ENCODE peak calls at places on chromosomes 12 and 14, in four cellular contexts. N is H1, U is HepG2, W is K562. V is an unnamed sample.

GRCh38 chr12:41521872-41522379 is 333.8 kb downstream of the PDZRN4 start:
- DNase-seq in W (no peak), U (no peak), N (no peak), V (peak)

GRCh38 chr14:104970231-104971068 is 7.7 kb downstream of the AHNAK2 start:
- DNase-seq in W (peak), N (no peak), U (no peak), V (no peak)

GRCh38 chr12:60269611-60270269 is 673.9 kb downstream of the SLC16A7 start:
- DNase-seq in N (no peak), W (no peak), U (no peak), V (no peak)

GRCh38 chr14:71183856-71184255 is 276.6 kb downstream of the PCNX1 start:
- DNase-seq in N (no peak), W (no peak), U (no peak), V (no peak)

GRCh38 chr14:61456720-61457119 is 135.3 kb downstream of the PRKCH start:
- DNase-seq in U (peak), W (peak), N (no peak), V (no peak)

GRCh38 chr14:33317675-33318074 is 379.0 kb downstream of the NPAS3 start:
- DNase-seq in W (no peak), U (no peak), N (no peak), V (no peak)

GRCh38 chr12:123761841-123762714 is at the start of gene DNAH10:
- DNase-seq in U (peak), N (peak), W (no peak), V (peak)

GRCh38 chr12:51884676-51885229 is 3.1 kb upstream of the ANKRD33 start:
- DNase-seq in U (peak), W (peak), N (no peak), V (no peak)

GRCh38 chr14:59688224-59689170 is 111.9 kb upstream of the CCDC175 start:
- DNase-seq in U (peak), W (peak), N (peak), V (no peak)

GRCh38 chr14:20873370-20874177 is 17.6 kb upstream of the RNASE3 start:
- DNase-seq in N (peak), U (peak), W (peak), V (no peak)

GRCh38 chr12:116891019-116891418 is 9.8 kb upstream of the HRK start:
- DNase-seq in W (no peak), U (no peak), N (no peak), V (no peak)

GRCh38 chr14:89617471-89618291 is 200.6 kb upstream of the FOXN3 start:
- DNase-seq in W (no peak), N (no peak), U (peak), V (no peak)

GRCh38 chr12:33432992-33433391 is 6.6 kb downstream of the SYT10 start:
- DNase-seq in W (no peak), U (no peak), N (no peak), V (no peak)

GRCh38 chr14:34336501-34336900 is 125.5 kb downstream of the SPTSSA start:
- DNase-seq in N (no peak), W (no peak), U (peak), V (no peak)

GRCh38 chr14:71248204-71248603 is 340.9 kb downstream of the PCNX1 start:
- DNase-seq in W (no peak), U (no peak), N (no peak), V (no peak)

GRCh38 chr12:89698607-89699006 is 10.0 kb downstream of the ATP2B1 start:
- DNase-seq in N (no peak), U (no peak), W (no peak), V (no peak)

GRCh38 chr14:23392613-23393012 is 15.5 kb downstream of the MYH6 start:
- DNase-seq in W (peak), N (no peak), U (no peak), V (no peak)

GRCh38 chr14:35858521-35859209 is 32.5 kb downstream of the BRMS1L start:
- DNase-seq in N (no peak), U (no peak), W (no peak), V (no peak)

GRCh38 chr14:22837059-22837749 is 819 bp downstream of the MMP14 start:
- DNase-seq in N (no peak), U (peak), W (no peak), V (no peak)

GRCh38 chr14:104473649-104474574 is 105.7 kb upstream of the C14orf180 start:
- DNase-seq in N (no peak), U (no peak), W (no peak), V (no peak)

GRCh38 chr12:108446766-108447165 is 68.3 kb upstream of the FICD start:
- DNase-seq in U (no peak), N (no peak), W (no peak), V (no peak)

GRCh38 chr14:94321421-94322271 is 1.5 kb downstream of the SERPINA6 start:
- DNase-seq in U (no peak), N (no peak), W (no peak), V (no peak)

GRCh38 chr14:22974530-22975313 is 7.6 kb downstream of the AJUBA start:
- DNase-seq in U (no peak), N (no peak), W (no peak), V (no peak)

GRCh38 chr12:19138551-19139344 is 9.2 kb downstream of the PLEKHA5 start:
- DNase-seq in U (no peak), W (no peak), N (no peak), V (no peak)

GRCh38 chr12:69623970-69624369 is 13.3 kb upstream of the LRRC10 start:
- DNase-seq in N (no peak), U (no peak), W (peak), V (no peak)

GRCh38 chr12:121663610-121663929 is 5.9 kb downstream of the MORN3 start:
- DNase-seq in N (no peak), U (no peak), W (no peak), V (no peak)

GRCh38 chr14:29892327-29892726 is 35.3 kb downstream of the PRKD1 start:
- DNase-seq in W (no peak), N (no peak), U (no peak), V (no peak)

GRCh38 chr14:93914278-93914677 is 12.9 kb upstream of the FAM181A start:
- DNase-seq in W (no peak), U (no peak), N (no peak), V (no peak)

GRCh38 chr12:29200586-29200985 is 51.5 kb downstream of the FAR2 start:
- DNase-seq in W (no peak), U (no peak), N (no peak), V (no peak)

GRCh38 chr12:98646165-98646764 is 1.2 kb downstream of the APAF1 start:
- DNase-seq in N (no peak), W (no peak), U (peak), V (no peak)

GRCh38 chr14:24307575-24308341 is at the start of gene CIDEB:
- DNase-seq in W (peak), U (peak), N (no peak), V (no peak)

GRCh38 chr14:56590535-56590951 is 10.9 kb downstream of the TMEM260 start:
- DNase-seq in N (no peak), W (no peak), U (no peak), V (no peak)
- TF ChIP-seq CHD2 in N (no peak), W (no peak), U (no peak), V (no peak)

GRCh38 chr12:94879542-94879941 is 124.0 kb downstream of the NDUFA12 start:
- DNase-seq in N (no peak), U (peak), W (peak), V (no peak)
- TF ChIP-seq JUND in N (no peak), U (no peak), W (no peak), V (no peak)

DNA sequence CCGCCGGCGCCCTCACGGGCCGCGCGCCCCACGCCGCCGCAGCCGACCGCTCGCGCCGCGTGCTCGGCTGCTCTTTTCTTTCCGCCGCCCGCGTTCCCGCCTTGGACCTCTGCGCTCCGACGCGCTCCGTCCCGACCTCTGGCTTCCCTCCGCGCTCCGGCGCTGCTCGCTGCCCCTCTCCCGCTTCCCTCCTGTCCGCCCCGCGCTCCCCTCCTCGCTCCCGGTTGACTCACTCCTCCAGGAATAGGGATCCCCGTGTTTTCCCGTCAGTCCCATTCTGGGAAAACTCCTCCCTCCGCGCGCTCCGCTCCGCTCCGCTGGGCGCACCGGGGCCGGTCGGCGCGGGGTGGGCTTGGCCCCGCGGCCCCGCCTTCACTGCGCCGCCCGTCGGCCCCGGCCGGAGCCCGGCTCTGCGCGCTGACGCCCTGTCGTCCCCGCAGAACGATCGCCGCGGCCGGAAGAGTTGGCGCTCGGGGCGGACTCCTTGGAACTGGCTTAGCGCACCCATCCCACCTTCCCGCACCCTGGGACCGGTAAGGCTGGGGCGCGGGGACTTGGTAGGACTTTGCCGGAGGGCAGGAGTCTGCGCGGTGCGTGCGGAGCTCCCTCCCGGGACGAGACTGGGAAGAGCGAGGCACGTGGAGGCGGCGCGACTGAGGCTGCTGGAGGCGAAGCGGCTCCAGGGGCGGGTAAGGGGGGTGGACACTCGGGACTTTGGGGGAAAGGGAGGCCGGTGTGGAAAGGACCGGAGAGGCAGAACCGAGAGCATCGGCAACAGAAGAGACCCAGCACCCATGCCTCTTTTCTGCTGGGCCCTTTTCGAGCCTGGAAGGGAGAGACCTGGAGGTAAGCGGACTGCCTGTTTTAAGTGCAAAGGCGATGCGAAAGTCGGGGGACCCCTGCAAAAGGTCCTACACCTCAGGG is 573 bp downstream of the TEAD4 start:
- DNase-seq in U (peak), W (peak), N (no peak), V (no peak)
- TF ChIP-seq EZH2 in U (no peak), W (no peak), N (peak), V (no peak)

DNA sequence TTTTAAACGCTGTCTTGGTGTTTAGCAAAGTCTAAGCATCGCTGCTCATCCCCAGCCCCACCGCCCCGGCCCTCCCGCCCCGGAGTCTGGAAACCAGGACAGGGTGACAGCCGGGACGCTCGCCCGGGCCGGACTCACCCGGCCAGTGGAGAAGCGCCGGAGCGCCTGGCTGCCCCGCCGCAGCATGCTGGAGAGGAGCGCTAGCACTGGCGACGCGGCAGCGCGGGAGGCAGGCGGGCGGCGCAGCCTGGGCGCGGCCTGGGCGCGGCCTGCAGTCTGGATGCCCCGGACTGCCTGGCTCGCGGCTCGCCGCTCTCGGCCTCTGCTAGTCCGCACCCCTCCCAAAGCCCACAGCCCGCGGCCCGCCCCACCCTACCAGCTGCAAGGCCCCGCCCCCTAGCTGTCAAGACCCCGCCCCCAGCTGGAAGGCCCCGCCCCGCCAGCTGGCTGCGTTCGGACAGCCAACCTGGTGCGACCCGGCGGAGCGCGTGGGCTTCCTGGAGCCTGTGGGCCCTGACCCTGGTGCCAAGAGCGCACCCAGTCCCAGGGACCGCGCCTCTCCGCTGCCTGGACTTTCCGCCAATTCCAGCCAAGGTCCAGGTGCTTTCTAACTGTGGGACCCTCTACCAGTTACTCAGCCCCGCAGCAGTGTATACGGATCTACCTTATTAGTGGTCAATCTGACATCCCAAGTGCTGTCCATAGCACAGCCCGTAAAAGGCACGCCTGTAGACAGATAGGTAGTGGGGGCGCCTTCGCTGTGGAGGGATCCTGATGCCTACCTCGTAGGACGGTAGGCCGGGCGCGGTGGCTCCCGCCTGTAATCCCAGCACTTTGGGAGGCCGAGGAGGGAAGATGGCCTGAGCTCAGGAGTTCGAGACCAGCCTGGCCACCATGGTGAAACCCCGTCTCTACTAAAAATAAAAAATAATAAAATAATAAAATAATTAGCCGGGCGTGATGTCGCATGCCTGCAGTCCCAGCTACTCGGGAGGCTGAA is at the start of gene ALDH1L2:
- DNase-seq in W (peak), U (peak), N (peak), V (no peak)
- TF ChIP-seq CHD2 in W (no peak), U (no peak), N (no peak), V (no peak)

GRCh38 chr12:59040651-59041050 is 120.3 kb upstream of the LRIG3 start:
- DNase-seq in U (no peak), W (no peak), N (no peak), V (no peak)
- TF ChIP-seq JUND in U (no peak), W (no peak), N (no peak), V (no peak)

DNA sequence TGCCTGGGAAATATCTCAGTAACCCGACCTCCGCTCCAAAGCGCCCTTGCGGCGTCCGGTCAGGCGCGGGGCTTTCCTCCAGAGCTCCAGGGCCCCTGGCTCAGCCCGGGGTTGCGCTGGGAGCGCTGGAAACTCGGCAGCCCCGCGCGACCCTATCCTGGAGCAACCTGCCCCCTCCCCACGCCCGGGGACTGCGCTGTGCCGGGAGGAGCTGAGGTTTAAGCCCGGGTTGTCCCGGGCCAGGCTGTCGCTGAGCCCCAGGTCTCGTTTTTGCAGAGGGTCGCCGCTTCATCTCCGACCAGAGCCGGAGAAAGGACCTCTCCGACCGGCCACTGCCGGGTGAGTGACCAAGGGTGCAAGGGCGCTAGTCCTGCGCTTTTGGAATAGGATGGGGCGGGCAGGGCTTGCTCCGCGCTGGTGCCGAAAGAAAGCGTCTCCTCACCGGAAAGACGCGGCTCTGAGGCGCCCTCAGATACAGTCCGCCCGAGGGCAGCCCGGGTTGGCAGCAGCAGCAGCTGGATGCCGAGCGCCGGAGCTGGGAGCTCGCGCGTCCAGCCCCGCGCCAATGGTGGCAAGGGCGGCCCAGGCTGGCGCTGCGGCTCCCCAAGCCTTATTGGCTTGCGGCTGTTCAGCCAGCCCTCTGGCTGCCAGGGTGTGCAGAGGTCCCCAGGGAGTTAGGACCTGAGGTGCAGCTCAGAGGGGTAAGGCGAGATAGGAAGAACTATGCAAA is 1.5 kb downstream of the SPX start:
- DNase-seq in W (no peak), N (peak), U (no peak), V (peak)
- TF ChIP-seq EZH2 in W (no peak), N (peak), U (no peak), V (no peak)

DNA sequence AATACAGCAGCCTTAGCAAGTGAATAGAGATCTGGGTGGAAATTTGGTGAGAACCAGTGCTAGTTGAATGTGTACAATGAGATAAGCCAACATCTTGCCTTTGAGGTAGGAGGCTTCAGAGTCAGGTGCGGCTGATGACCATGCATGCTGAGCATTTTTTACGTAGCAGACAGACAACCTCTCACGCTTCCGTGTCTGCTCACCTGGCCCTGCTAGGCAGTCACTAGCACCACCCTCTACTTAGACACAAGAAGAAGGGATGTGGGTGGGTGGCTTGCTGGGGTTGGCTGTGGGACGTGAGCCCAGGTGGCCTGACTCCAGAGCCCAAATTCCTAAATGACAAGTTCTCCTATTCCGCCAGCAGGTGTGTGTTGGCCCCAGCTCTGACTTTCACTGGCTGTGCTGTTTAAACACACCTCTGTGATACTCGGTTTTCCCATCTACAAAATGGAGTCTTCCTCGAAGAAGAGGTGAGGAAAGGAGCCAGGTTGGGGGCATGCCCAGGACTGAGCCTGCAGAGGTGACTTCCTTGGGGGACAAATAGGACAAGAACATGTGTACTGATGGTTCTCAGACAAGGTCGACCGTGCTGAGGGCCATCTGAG is 57.8 kb upstream of the BCL11B start:
- DNase-seq in W (no peak), U (no peak), N (no peak), V (no peak)
- TF ChIP-seq CHD2 in W (no peak), U (no peak), N (no peak), V (no peak)

GRCh38 chr12:12788675-12789368 is 3.4 kb downstream of the APOLD1 start:
- DNase-seq in U (peak), W (peak), N (no peak), V (no peak)

GRCh38 chr12:12792421-12792820 is 7.0 kb downstream of the APOLD1 start:
- DNase-seq in W (no peak), N (no peak), U (no peak), V (no peak)

GRCh38 chr12:12794686-12795085 is 9.2 kb downstream of the APOLD1 start:
- DNase-seq in U (no peak), W (no peak), N (no peak), V (no peak)

GRCh38 chr12:12790956-12791355 is 5.5 kb downstream of the APOLD1 start:
- DNase-seq in U (no peak), W (no peak), N (no peak), V (no peak)

GRCh38 chr12:12791756-12792346 is 6.4 kb downstream of the APOLD1 start:
- DNase-seq in W (no peak), U (no peak), N (no peak), V (no peak)
- TF ChIP-seq JUND in W (no peak), U (no peak), N (no peak), V (no peak)

GRCh38 chr14:73758392-73759182 is 44.4 kb upstream of the PNMA1 start:
- DNase-seq in N (no peak), U (peak), W (peak), V (no peak)
- TF ChIP-seq EZH2 in N (no peak), U (no peak), W (no peak), V (no peak)

GRCh38 chr14:51870620-51871019 is 10.2 kb downstream of the GNG2 start:
- DNase-seq in N (no peak), W (no peak), U (no peak), V (no peak)

GRCh38 chr14:51871846-51872245 is 11.4 kb downstream of the GNG2 start:
- DNase-seq in N (no peak), U (no peak), W (no peak), V (no peak)

GRCh38 chr14:51869426-51870113 is 9.2 kb downstream of the GNG2 start:
- DNase-seq in W (no peak), N (no peak), U (no peak), V (no peak)

GRCh38 chr14:51873221-51873893 is 12.9 kb downstream of the GNG2 start:
- DNase-seq in W (no peak), U (no peak), N (no peak), V (peak)

DNA sequence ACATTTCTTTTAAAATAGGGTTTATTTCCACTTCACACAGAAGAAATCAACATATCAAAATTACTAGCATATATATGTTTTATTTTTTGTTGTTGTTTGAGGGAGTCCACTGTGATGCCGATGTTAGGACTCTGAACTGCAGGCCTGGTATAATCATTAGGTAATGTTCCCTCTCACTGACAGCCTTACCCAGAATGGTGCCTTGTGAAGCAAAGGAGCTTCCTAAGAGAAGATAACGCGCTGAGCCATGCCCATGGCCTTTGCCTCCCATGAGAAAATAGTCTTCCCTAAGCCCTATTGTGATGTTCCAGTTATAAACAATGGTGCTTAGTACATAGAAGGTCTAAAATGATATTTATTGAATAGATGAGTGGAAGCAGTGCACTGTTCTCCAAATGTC is 12.0 kb downstream of the GNG2 start:
- DNase-seq in W (no peak), N (no peak), U (no peak), V (no peak)
- TF ChIP-seq CHD2 in W (no peak), N (no peak), U (no peak), V (no peak)

V was measured in GM12878.